ENCODE peak calls at places on chromosomes 16 and 17, in five cellular contexts. I is stimulated activated CD4-positive, alpha-beta T cell treated with anti-CD3 and anti-CD28 coated beads, TNF-alpha, amount 100 ng/mL, for 1 hour; D is GM23338; H is AG08395; R is fibroblast of gingiva. M is an unnamed sample.

GRCh38 chr16:12009922-12010321 is 33.4 kb downstream of the SNX29 start:
- DNase-seq in I (no peak), D (no peak), H (no peak), R (no peak), M (no peak)

GRCh38 chr16:15897834-15898254 is 9.4 kb upstream of the CEP20 start:
- DNase-seq in I (no peak), D (no peak), H (peak; percentile 47), R (peak; percentile 41), M (peak; percentile 55)

GRCh38 chr16:11675561-11676511 is 7.6 kb downstream of the SNN start:
- DNase-seq in I (no peak), D (peak; percentile 40), H (no peak), R (no peak), M (no peak)

GRCh38 chr16:84884311-84885023 is 64.7 kb downstream of the CRISPLD2 start:
- DNase-seq in I (no peak), D (no peak), H (no peak), R (no peak), M (peak; percentile 57)

GRCh38 chr17:76370261-76370993 is 14.0 kb upstream of the SPHK1 start:
- DNase-seq in I (no peak), D (peak; percentile 62), H (peak; percentile 94), R (peak; percentile 94), M (peak; percentile 96)

GRCh38 chr16:53456625-53457024 is 22.4 kb downstream of the RBL2 start:
- DNase-seq in I (no peak), D (peak; percentile 3), H (no peak), R (no peak), M (no peak)

GRCh38 chr17:38454528-38454927 is 26.3 kb downstream of the ARHGAP23 start:
- DNase-seq in I (no peak), D (no peak), H (peak; percentile 89), R (peak; percentile 88), M (peak; percentile 87)

GRCh38 chr16:35195173-35195863 is 1735.9 kb downstream of the TP53TG3F start:
- DNase-seq in I (no peak), D (peak; percentile 0), H (no peak), R (no peak), M (no peak)

GRCh38 chr16:13873835-13874438 is 46.0 kb upstream of the ERCC4 start:
- DNase-seq in I (no peak), D (peak; percentile 80), H (no peak), R (no peak), M (peak; percentile 18)

GRCh38 chr16:1561266-1561665 is 27.8 kb downstream of the TMEM204 start:
- DNase-seq in I (no peak), D (no peak), H (no peak), R (no peak), M (no peak)

GRCh38 chr16:27330542-27330941 is 16.8 kb downstream of the IL4R start:
- DNase-seq in I (no peak), D (no peak), H (peak; percentile 74), R (peak; percentile 87), M (peak; percentile 85)

GRCh38 chr17:51118330-51119195 is 2.1 kb downstream of the SPAG9 start:
- DNase-seq in I (no peak), D (no peak), H (no peak), R (no peak), M (no peak)

GRCh38 chr17:67202503-67202902 is 42.5 kb downstream of the HELZ start:
- DNase-seq in I (no peak), D (no peak), H (no peak), R (no peak), M (no peak)